ENCODE peak calls at places on chromosomes 13 and 19, in seven cellular contexts. M is suprapubic skin, N is pancreas, V is PC-3, A is HFFc6, U is thoracic aorta, W is activated B cell treated with CpG ODN at 0.5 μM for 24 hours. L is an unnamed sample.

GRCh38 chr13:50740052-50740741 is 103.3 kb downstream of the DLEU7 start:
- DNase-seq in W (no peak), M (no peak), N (no peak), V (no peak), U (no peak), A (no peak), L (no peak)

GRCh38 chr13:51793570-51794273 is 10.2 kb downstream of the DHRS12 start:
- DNase-seq in U (no peak), A (peak; percentile 77), W (peak; percentile 31), M (no peak), N (peak; percentile 45), V (peak; percentile 80), L (no peak)

GRCh38 chr13:48318714-48319457 is 15.3 kb downstream of the RB1 start:
- DNase-seq in U (no peak), W (no peak), A (no peak), M (no peak), V (no peak), N (no peak), L (no peak)

GRCh38 chr13:98575009-98575866 is 1.7 kb downstream of the STK24 start:
- DNase-seq in A (no peak), U (no peak), M (no peak), V (no peak), N (no peak), W (no peak), L (no peak)

GRCh38 chr19:310781-311496 is 19.7 kb upstream of the PLPP2 start:
- DNase-seq in A (no peak), V (no peak), U (no peak), N (no peak), W (no peak), M (no peak), L (no peak)

GRCh38 chr13:29746167-29746677 is 104.2 kb downstream of the UBL3 start:
- DNase-seq in U (no peak), M (no peak), V (no peak), N (no peak), A (no peak), W (no peak), L (no peak)

GRCh38 chr13:35818577-35819165 is 312.5 kb downstream of the DCLK1 start:
- DNase-seq in A (peak; percentile 24), V (peak; percentile 44), M (no peak), W (no peak), U (no peak), N (no peak), L (no peak)

GRCh38 chr19:47109541-47110375 is 3.8 kb downstream of the ZC3H4 start:
- DNase-seq in N (no peak), U (no peak), A (peak; percentile 44), W (no peak), M (no peak), V (peak; percentile 14), L (no peak)

DNA sequence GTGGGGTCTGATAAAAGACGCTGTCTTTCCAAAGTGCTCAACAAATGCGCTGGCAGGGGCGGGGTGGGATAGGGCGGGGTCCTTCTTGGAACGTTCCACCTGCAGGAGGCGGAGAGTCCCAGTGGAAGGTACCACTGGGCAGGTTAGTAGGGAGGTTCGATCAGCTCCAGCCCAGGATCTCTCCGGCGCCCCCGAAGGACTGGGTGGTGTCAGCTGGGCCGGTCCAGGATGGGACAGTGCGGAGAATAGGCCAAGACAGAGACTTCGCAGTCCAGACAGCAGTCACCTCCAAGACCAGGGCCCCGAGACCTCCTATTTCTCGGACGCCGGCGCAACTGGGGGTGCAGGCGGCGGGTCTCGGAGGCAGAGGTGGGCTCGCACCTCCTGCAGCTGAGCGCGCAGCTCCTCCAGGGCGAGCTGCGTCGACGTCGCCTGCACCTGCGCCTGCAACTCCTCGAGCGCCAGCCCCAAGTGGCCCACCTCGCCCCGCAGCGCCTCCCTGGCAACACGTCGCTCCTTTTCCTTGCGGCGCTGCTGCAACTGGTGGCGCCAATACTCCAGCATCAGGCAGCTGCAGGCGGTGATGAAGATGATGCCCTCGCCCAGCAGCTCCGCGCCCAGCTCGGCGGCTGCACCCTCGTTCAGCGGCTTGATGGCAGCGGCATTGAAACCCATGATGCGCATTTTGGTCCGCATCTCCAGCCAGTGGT is 21.6 kb downstream of the VASP start:
- DNase-seq in M (no peak), V (peak; percentile 86), N (peak; percentile 69), W (no peak), A (no peak), U (no peak), L (peak; percentile 49)
- TF ChIP-seq CTCF in M (no peak), V (peak; percentile 52), N (no peak), W (no peak), A (no peak), U (no peak), L (no peak)

DNA sequence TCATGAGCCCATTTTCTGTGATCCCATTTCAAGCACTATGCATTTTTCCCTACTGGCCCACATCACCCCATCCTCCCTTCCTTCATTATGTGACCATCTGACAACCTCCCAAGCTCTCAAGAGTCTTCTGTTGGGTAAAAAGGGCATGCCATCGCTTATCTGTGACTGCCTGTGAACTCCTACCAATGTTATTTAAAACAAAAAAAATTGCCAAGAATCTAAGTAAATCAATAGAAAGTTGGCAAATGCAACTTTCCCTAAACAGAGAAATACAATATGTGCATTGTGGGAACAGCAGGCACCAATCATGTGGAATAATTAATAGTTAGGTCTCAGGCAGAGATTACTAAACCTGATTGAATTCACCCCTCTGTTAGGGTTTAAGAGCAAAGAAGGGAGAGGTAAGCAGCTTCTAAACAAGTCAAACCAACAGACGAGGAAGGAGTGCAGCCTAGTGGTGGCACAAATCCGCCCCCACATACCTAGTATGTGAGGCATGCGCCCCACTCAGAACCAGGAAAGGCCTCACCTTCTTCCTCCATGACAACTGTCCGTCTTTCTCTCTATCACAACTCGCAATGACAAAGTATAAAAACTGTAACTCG is 29.8 kb downstream of the DZIP1 start:
- DNase-seq in N (peak; percentile 57), W (no peak), A (no peak), M (no peak), U (no peak), V (peak; percentile 5), L (no peak)
- TF ChIP-seq CTCF in N (no peak), W (no peak), A (no peak), M (no peak), U (no peak), V (no peak), L (no peak)

DNA sequence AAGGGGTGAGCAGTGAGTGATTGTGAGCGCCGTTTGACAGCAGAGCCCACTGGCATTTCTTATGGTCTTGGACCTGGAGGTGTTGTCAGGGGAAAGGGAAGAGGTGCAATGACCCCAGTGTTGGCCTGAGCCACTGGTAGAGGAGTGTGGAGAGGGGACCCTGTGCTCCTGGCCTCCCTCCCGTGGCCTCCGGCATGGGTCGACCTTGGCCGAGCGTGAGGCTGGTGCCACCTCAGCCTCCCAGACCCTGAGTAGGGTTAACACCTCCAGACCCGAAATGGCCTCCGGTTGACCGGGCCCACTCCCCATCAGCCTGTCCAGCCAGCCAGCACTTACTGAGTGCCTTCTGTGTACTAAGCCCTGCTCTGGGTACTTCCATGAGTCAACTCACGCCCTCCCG is 6.5 kb downstream of the TRAPPC5 start:
- DNase-seq in W (peak; percentile 15), M (no peak), U (no peak), A (no peak), N (no peak), V (no peak), L (no peak)
- TF ChIP-seq CTCF in W (no peak), M (no peak), U (no peak), A (no peak), N (no peak), V (no peak), L (no peak)

DNA sequence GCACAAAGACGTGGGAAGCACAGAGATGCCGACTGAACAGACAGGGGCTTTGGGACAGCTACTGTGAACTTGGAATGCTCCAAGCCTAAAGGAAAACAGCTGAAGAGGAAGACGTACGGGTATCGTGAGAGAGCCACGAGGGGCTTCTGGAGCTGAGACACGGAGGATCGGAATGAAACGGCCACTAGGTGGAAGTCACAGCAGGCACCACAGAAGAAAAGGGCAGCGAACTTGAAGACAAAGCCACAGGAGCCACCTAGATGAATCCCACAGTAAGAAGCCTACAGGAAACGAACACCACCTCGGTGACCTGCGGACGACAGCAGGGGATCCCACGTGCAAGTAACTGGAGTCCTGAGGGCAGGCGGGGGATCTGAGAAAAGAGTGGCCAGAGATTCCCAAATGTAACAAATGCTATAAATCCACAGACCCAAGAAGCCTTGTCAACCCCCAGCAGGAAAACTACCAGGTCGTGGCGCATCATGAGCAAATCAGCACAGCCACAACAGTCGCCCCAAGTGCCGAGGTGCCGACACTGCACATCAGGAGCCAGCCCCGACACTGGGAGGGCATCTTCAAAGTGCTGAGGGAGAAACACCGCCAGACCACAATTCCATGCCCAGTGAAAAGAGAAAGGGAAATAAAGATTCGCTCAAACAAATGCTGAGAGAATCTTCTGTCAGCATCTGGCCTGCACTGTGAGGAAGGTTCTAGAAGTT is 39.3 kb upstream of the ISYNA1 start:
- DNase-seq in U (no peak), M (no peak), A (no peak), N (no peak), V (no peak), W (no peak), L (no peak)
- TF ChIP-seq CTCF in U (no peak), M (no peak), A (peak; percentile 64), N (no peak), V (peak; percentile 40), W (no peak), L (peak; percentile 23)

GRCh38 chr19:3881272-3882040 is 971 bp downstream of the ATCAY start:
- DNase-seq in N (no peak), A (no peak), M (no peak), V (no peak), W (no peak), U (no peak), L (peak; percentile 67)
- TF ChIP-seq CTCF in N (no peak), A (no peak), M (no peak), V (no peak), W (no peak), U (no peak), L (no peak)

DNA sequence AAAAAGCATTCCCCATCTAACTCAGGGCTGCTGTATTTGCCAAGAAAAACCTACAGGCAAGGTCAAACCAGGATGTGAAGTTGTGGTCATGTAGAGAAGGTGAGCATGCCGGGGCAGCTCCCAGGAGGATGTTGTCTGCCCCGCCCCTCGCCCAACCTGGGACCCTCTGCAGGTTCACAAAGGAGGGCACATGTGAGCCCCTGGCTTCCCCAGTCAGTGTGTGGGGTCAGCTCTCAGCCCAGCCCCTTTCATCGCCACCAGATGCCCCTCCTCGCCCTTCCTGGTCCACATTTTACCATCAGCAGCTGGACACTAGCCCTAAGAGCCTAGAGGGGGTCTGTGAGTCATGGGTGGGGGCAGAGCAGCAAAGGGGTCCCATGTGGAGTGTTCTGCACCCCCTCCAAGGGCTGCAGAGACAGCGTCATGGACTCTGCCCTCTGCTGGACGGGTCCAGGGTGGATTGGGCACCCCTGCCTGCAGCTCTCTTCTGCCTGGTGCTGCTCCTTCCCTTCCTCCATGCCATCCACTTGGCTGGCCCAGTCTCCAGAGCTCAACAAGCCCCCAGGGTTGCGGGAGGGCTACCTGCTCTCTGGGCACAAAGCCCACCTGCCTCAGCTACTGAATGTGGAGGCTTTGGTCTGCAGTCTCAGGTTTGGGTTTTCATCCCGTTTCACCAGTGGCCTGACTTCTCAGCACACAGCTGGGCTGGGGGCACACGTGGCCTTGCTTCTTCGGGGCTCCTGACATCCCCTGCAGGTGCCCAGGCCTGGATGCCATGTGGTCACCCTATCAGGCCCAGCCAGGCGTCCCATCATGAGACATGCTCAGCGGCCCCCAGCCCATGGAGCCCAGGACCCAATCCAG is 3.7 kb downstream of the PLEKHF1 start:
- DNase-seq in M (no peak), N (no peak), W (no peak), V (no peak), U (no peak), A (no peak), L (no peak)
- TF ChIP-seq CTCF in M (no peak), N (no peak), W (no peak), V (peak; percentile 48), U (no peak), A (peak; percentile 66), L (no peak)